ENCODE peak calls at places on chromosome 20, in five cellular contexts. One of them, this sample, is unnamed.

GRCh38 chr20:46520976-46521579 is 7.7 kb upstream of the ZNF334 start:
- DNase-seq in CD8-positive, alpha-beta T cell: peak
- DNase-seq in PC-9: peak
- DNase-seq in mesothelial cell of epicardium: peak
- DNase-seq in astrocyte of the spinal cord: peak
- DNase-seq in this sample: peak

GRCh38 chr20:5657190-5657872 is 92.9 kb upstream of the SHLD1 start:
- DNase-seq in PC-9: peak
- DNase-seq in CD8-positive, alpha-beta T cell: no peak
- DNase-seq in astrocyte of the spinal cord: peak
- DNase-seq in mesothelial cell of epicardium: peak
- DNase-seq in this sample: peak

GRCh38 chr20:38804682-38805501 is 605 bp upstream of the PPP1R16B start:
- DNase-seq in PC-9: no peak
- DNase-seq in mesothelial cell of epicardium: no peak
- DNase-seq in astrocyte of the spinal cord: no peak
- DNase-seq in CD8-positive, alpha-beta T cell: peak
- DNase-seq in this sample: no peak

GRCh38 chr20:24376523-24377085 is 92.8 kb upstream of the SYNDIG1 start:
- DNase-seq in PC-9: no peak
- DNase-seq in mesothelial cell of epicardium: no peak
- DNase-seq in CD8-positive, alpha-beta T cell: no peak
- DNase-seq in astrocyte of the spinal cord: peak
- DNase-seq in this sample: no peak

GRCh38 chr20:8306916-8307315 is 174.8 kb downstream of the PLCB1 start:
- DNase-seq in CD8-positive, alpha-beta T cell: no peak
- DNase-seq in astrocyte of the spinal cord: no peak
- DNase-seq in mesothelial cell of epicardium: no peak
- DNase-seq in PC-9: no peak
- DNase-seq in this sample: no peak

GRCh38 chr20:63625771-63626423 is 1.0 kb downstream of the GMEB2 start:
- DNase-seq in PC-9: no peak
- DNase-seq in mesothelial cell of epicardium: no peak
- DNase-seq in astrocyte of the spinal cord: peak
- DNase-seq in CD8-positive, alpha-beta T cell: no peak
- DNase-seq in this sample: no peak

GRCh38 chr20:11502668-11503067 is 415.0 kb upstream of the BTBD3 start:
- DNase-seq in PC-9: no peak
- DNase-seq in astrocyte of the spinal cord: no peak
- DNase-seq in CD8-positive, alpha-beta T cell: no peak
- DNase-seq in mesothelial cell of epicardium: no peak
- DNase-seq in this sample: no peak

GRCh38 chr20:37081717-37082289 is 14.0 kb downstream of the RBL1 start:
- DNase-seq in PC-9: no peak
- DNase-seq in astrocyte of the spinal cord: no peak
- DNase-seq in mesothelial cell of epicardium: no peak
- DNase-seq in CD8-positive, alpha-beta T cell: peak
- DNase-seq in this sample: no peak

GRCh38 chr20:1856419-1856818 is 38.8 kb upstream of the SIRPA start:
- DNase-seq in mesothelial cell of epicardium: no peak
- DNase-seq in CD8-positive, alpha-beta T cell: no peak
- DNase-seq in PC-9: no peak
- DNase-seq in astrocyte of the spinal cord: no peak
- DNase-seq in this sample: no peak

GRCh38 chr20:62884556-62884955 is 22.9 kb upstream of the TCFL5 start:
- DNase-seq in mesothelial cell of epicardium: no peak
- DNase-seq in CD8-positive, alpha-beta T cell: no peak
- DNase-seq in astrocyte of the spinal cord: no peak
- DNase-seq in PC-9: no peak
- DNase-seq in this sample: no peak

GRCh38 chr20:9319687-9320384 is 194.6 kb upstream of the LAMP5 start:
- DNase-seq in mesothelial cell of epicardium: no peak
- DNase-seq in PC-9: no peak
- DNase-seq in astrocyte of the spinal cord: no peak
- DNase-seq in CD8-positive, alpha-beta T cell: no peak
- DNase-seq in this sample: no peak

GRCh38 chr20:17837179-17837578 is 131.4 kb downstream of the SNX5 start:
- DNase-seq in CD8-positive, alpha-beta T cell: no peak
- DNase-seq in mesothelial cell of epicardium: no peak
- DNase-seq in PC-9: no peak
- DNase-seq in astrocyte of the spinal cord: no peak
- DNase-seq in this sample: no peak

DNA sequence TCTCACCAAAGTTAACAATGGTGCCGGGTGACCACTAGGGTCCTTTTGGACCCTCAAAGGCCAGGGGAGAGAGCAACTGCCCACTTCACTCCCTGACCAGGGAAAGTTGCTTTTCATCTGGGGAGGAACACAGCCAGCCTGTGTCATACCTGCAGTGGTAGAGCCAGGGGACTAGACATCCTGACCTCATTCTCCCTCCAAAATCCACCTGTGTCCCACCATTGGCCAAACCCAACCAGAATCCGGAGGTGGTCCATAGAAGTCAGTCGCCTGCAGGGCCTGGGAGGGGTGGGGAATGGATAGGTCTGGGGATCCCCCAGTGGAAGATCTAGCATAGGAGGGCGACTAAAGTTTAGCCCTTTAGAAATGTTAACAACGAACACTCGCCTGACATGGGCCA is 12.8 kb downstream of the PFDN4 start:
- DNase-seq in astrocyte of the spinal cord: no peak
- DNase-seq in CD8-positive, alpha-beta T cell: no peak
- DNase-seq in PC-9: no peak
- DNase-seq in mesothelial cell of epicardium: no peak
- DNase-seq in this sample: no peak
- TF ChIP-seq CTCF in astrocyte of the spinal cord: no peak
- TF ChIP-seq CTCF in CD8-positive, alpha-beta T cell: no peak
- TF ChIP-seq CTCF in PC-9: no peak
- TF ChIP-seq CTCF in mesothelial cell of epicardium: no peak
- TF ChIP-seq CTCF in this sample: no peak

DNA sequence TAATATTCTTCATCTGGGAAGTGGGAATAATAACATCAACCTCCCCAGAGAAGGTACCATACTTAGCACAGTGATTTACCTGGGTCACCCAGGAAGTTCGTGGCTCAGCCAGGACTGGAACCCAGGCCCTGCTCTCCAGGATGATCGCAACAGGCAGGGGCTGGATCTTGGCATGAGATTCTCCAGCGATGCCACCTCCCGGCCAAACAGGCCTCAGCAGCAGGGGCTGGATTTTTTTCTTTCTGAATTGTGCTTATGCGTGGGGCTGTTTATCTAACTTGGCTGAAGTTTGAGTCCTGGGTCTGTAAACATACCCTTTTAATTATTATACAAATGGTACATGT is 129.5 kb upstream of the PTPN1 start:
- DNase-seq in PC-9: no peak
- DNase-seq in CD8-positive, alpha-beta T cell: no peak
- DNase-seq in astrocyte of the spinal cord: peak
- DNase-seq in mesothelial cell of epicardium: no peak
- DNase-seq in this sample: peak
- TF ChIP-seq CTCF in PC-9: peak
- TF ChIP-seq CTCF in CD8-positive, alpha-beta T cell: no peak
- TF ChIP-seq CTCF in astrocyte of the spinal cord: peak
- TF ChIP-seq CTCF in mesothelial cell of epicardium: no peak
- TF ChIP-seq CTCF in this sample: peak

GRCh38 chr20:47785900-47786762 is 850 bp upstream of the SULF2 start:
- DNase-seq in astrocyte of the spinal cord: peak
- DNase-seq in CD8-positive, alpha-beta T cell: no peak
- DNase-seq in PC-9: peak
- DNase-seq in mesothelial cell of epicardium: peak
- DNase-seq in this sample: peak
- TF ChIP-seq CTCF in astrocyte of the spinal cord: peak
- TF ChIP-seq CTCF in CD8-positive, alpha-beta T cell: no peak
- TF ChIP-seq CTCF in PC-9: peak
- TF ChIP-seq CTCF in mesothelial cell of epicardium: peak
- TF ChIP-seq CTCF in this sample: peak

GRCh38 chr20:824916-825315 is 8.6 kb upstream of the FAM110A start:
- DNase-seq in astrocyte of the spinal cord: no peak
- DNase-seq in PC-9: no peak
- DNase-seq in CD8-positive, alpha-beta T cell: no peak
- DNase-seq in mesothelial cell of epicardium: peak
- DNase-seq in this sample: no peak

GRCh38 chr20:824490-824889 is 9.0 kb upstream of the FAM110A start:
- DNase-seq in CD8-positive, alpha-beta T cell: no peak
- DNase-seq in mesothelial cell of epicardium: no peak
- DNase-seq in PC-9: no peak
- DNase-seq in astrocyte of the spinal cord: no peak
- DNase-seq in this sample: no peak

GRCh38 chr20:823326-823902 is 10.1 kb upstream of the FAM110A start:
- DNase-seq in PC-9: no peak
- DNase-seq in CD8-positive, alpha-beta T cell: no peak
- DNase-seq in astrocyte of the spinal cord: no peak
- DNase-seq in mesothelial cell of epicardium: no peak
- DNase-seq in this sample: no peak

GRCh38 chr20:826695-827323 is 6.7 kb upstream of the FAM110A start:
- DNase-seq in astrocyte of the spinal cord: no peak
- DNase-seq in mesothelial cell of epicardium: peak
- DNase-seq in PC-9: no peak
- DNase-seq in CD8-positive, alpha-beta T cell: no peak
- DNase-seq in this sample: no peak

GRCh38 chr20:825710-826421 is 7.6 kb upstream of the FAM110A start:
- DNase-seq in mesothelial cell of epicardium: peak
- DNase-seq in astrocyte of the spinal cord: no peak
- DNase-seq in CD8-positive, alpha-beta T cell: no peak
- DNase-seq in PC-9: no peak
- DNase-seq in this sample: no peak
- TF ChIP-seq CTCF in mesothelial cell of epicardium: no peak
- TF ChIP-seq CTCF in astrocyte of the spinal cord: no peak
- TF ChIP-seq CTCF in CD8-positive, alpha-beta T cell: no peak
- TF ChIP-seq CTCF in PC-9: no peak
- TF ChIP-seq CTCF in this sample: no peak

GRCh38 chr20:19826179-19826914 is 68.3 kb downstream of the RIN2 start:
- DNase-seq in mesothelial cell of epicardium: no peak
- DNase-seq in CD8-positive, alpha-beta T cell: no peak
- DNase-seq in PC-9: no peak
- DNase-seq in astrocyte of the spinal cord: no peak
- DNase-seq in this sample: no peak

GRCh38 chr20:19827818-19828217 is 69.8 kb downstream of the RIN2 start:
- DNase-seq in PC-9: no peak
- DNase-seq in mesothelial cell of epicardium: no peak
- DNase-seq in CD8-positive, alpha-beta T cell: no peak
- DNase-seq in astrocyte of the spinal cord: no peak
- DNase-seq in this sample: no peak

GRCh38 chr20:19824861-19825260 is 66.8 kb downstream of the RIN2 start:
- DNase-seq in CD8-positive, alpha-beta T cell: no peak
- DNase-seq in mesothelial cell of epicardium: no peak
- DNase-seq in PC-9: no peak
- DNase-seq in astrocyte of the spinal cord: no peak
- DNase-seq in this sample: no peak

GRCh38 chr20:19830351-19830750 is 72.3 kb downstream of the RIN2 start:
- DNase-seq in PC-9: no peak
- DNase-seq in mesothelial cell of epicardium: no peak
- DNase-seq in CD8-positive, alpha-beta T cell: no peak
- DNase-seq in astrocyte of the spinal cord: no peak
- DNase-seq in this sample: no peak

GRCh38 chr20:19828233-19828632 is 70.2 kb downstream of the RIN2 start:
- DNase-seq in CD8-positive, alpha-beta T cell: peak
- DNase-seq in mesothelial cell of epicardium: no peak
- DNase-seq in astrocyte of the spinal cord: peak
- DNase-seq in PC-9: peak
- DNase-seq in this sample: peak
- TF ChIP-seq CTCF in CD8-positive, alpha-beta T cell: no peak
- TF ChIP-seq CTCF in mesothelial cell of epicardium: no peak
- TF ChIP-seq CTCF in astrocyte of the spinal cord: peak
- TF ChIP-seq CTCF in PC-9: peak
- TF ChIP-seq CTCF in this sample: peak